ENCODE peak calls at places on chromosomes 2 and 18, in six cellular contexts. H, X, Q, B, U and E are unnamed samples.

GRCh38 chr2:144711546-144712276 is 191.8 kb upstream of the ZEB2 start:
- DNase-seq in H (no peak), X (no peak), Q (no peak), B (no peak), U (no peak), E (no peak)

GRCh38 chr18:2846638-2847340 is at the start of gene EMILIN2:
- DNase-seq in H (peak), X (peak), Q (peak), B (no peak), U (no peak), E (peak)

GRCh38 chr2:152254486-152254885 is 78.9 kb upstream of the STAM2 start:
- DNase-seq in H (no peak), X (no peak), Q (no peak), B (no peak), U (no peak), E (no peak)

GRCh38 chr2:175049671-175050070 is 44.5 kb upstream of the CHN1 start:
- DNase-seq in H (no peak), X (no peak), Q (peak), B (no peak), U (no peak), E (no peak)

GRCh38 chr2:17719562-17720371 is 33.8 kb downstream of the SMC6 start:
- DNase-seq in H (peak), X (peak), Q (peak), B (peak), U (peak), E (peak)

GRCh38 chr18:45255142-45255890 is 360.0 kb upstream of the SLC14A2 start:
- DNase-seq in H (peak), X (peak), Q (peak), B (peak), U (no peak), E (peak)

GRCh38 chr2:136048886-136049832 is 63.7 kb upstream of the DARS1 start:
- DNase-seq in H (no peak), X (no peak), Q (no peak), B (no peak), U (no peak), E (no peak)

GRCh38 chr18:56995579-56996194 is 151.2 kb upstream of the BOD1L2 start:
- DNase-seq in H (peak), X (peak), Q (no peak), B (no peak), U (no peak), E (peak)

GRCh38 chr18:13558790-13559189 is 167.6 kb downstream of the FAM210A start:
- DNase-seq in H (no peak), X (no peak), Q (no peak), B (no peak), U (no peak), E (no peak)

GRCh38 chr2:218582085-218582484 is 13.4 kb downstream of the CNOT9 start:
- DNase-seq in H (no peak), X (no peak), Q (peak), B (peak), U (no peak), E (no peak)

GRCh38 chr18:57054891-57055290 is 92.0 kb upstream of the BOD1L2 start:
- DNase-seq in H (no peak), X (no peak), Q (no peak), B (no peak), U (no peak), E (no peak)

GRCh38 chr2:20224716-20225293 is at the start of gene SDC1:
- DNase-seq in H (peak), X (peak), Q (peak), B (peak), U (peak), E (peak)

GRCh38 chr18:40866013-40866644 is 1088.9 kb upstream of the PIK3C3 start:
- DNase-seq in H (peak), X (no peak), Q (peak), B (peak), U (peak), E (no peak)

GRCh38 chr2:180405520-180405919 is 398.4 kb upstream of the CWC22 start:
- DNase-seq in H (no peak), X (no peak), Q (no peak), B (no peak), U (no peak), E (no peak)

GRCh38 chr2:10918661-10919414 is 7.1 kb downstream of the KCNF1 start:
- DNase-seq in H (no peak), X (no peak), Q (no peak), B (no peak), U (no peak), E (no peak)

GRCh38 chr2:55761526-55761925 is 67.9 kb upstream of the PNPT1 start:
- DNase-seq in H (no peak), X (no peak), Q (peak), B (peak), U (no peak), E (no peak)

GRCh38 chr18:68017385-68017784 is 500.9 kb upstream of the DSEL start:
- DNase-seq in H (no peak), X (peak), Q (no peak), B (no peak), U (no peak), E (no peak)

GRCh38 chr2:150528861-150529801 is 41.7 kb upstream of the RND3 start:
- DNase-seq in H (peak), X (peak), Q (peak), B (peak), U (peak), E (peak)

GRCh38 chr2:38074775-38075435 is 1.0 kb downstream of the CYP1B1 start:
- DNase-seq in H (peak), X (peak), Q (peak), B (no peak), U (no peak), E (peak)

GRCh38 chr2:33051586-33052385 is 105.0 kb downstream of the LTBP1 start:
- DNase-seq in H (no peak), X (no peak), Q (peak), B (peak), U (no peak), E (no peak)

GRCh38 chr18:65968605-65969004 is 217.8 kb downstream of the CDH7 start:
- DNase-seq in H (peak), X (peak), Q (no peak), B (no peak), U (no peak), E (peak)

DNA sequence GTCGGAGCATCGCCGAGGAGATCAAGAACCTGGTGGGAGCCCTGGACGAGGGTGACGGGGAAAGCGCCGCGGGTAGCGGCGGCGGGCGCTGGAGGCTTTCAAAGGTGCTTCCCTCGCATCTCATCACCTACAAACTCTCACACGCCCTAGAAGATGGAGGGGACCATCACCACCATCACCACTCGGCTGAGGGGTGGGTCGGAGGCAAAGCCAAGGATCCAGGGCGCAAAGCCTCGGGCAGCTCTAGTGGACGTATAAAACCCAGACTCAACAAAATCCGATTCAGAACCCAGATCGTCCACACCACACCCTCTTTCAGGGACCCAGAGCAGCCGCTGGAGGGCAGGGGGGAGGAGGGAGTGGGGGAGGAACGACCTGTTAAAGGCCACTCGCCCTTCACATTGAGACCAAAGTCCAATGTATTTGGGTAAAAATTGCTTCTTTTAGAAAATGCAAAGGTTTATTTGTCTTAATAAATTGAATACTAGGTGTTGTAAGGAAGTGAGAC is 1.5 kb downstream of the SOWAHC start:
- DNase-seq in H (no peak), X (peak), Q (no peak), B (peak), U (no peak), E (peak)
- TF ChIP-seq EZH2 in H (no peak), X (no peak), Q (no peak), B (no peak), U (no peak), E (peak)

DNA sequence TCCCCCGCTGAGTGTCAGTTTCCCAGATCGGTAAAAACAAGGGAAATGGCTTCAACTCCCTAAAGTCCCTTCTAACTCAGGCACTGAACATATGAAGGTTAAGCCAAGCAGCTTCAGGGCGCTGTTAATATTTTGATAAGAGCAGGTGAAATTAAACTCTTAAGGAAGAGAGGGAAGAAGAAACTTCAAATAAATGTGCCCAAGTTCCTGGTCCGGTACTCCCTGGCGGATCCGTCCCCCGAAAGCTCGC is 564 bp downstream of the TRABD2A start:
- DNase-seq in H (no peak), X (peak), Q (no peak), B (no peak), U (no peak), E (no peak)
- TF ChIP-seq EZH2 in H (no peak), X (no peak), Q (no peak), B (no peak), U (no peak), E (no peak)

GRCh38 chr2:70902067-70902442 is 33.6 kb upstream of the ATP6V1B1 start:
- DNase-seq in H (no peak), X (no peak), Q (no peak), B (no peak), U (no peak), E (no peak)
- TF ChIP-seq EZH2 in H (no peak), X (peak), Q (no peak), B (no peak), U (no peak), E (no peak)

DNA sequence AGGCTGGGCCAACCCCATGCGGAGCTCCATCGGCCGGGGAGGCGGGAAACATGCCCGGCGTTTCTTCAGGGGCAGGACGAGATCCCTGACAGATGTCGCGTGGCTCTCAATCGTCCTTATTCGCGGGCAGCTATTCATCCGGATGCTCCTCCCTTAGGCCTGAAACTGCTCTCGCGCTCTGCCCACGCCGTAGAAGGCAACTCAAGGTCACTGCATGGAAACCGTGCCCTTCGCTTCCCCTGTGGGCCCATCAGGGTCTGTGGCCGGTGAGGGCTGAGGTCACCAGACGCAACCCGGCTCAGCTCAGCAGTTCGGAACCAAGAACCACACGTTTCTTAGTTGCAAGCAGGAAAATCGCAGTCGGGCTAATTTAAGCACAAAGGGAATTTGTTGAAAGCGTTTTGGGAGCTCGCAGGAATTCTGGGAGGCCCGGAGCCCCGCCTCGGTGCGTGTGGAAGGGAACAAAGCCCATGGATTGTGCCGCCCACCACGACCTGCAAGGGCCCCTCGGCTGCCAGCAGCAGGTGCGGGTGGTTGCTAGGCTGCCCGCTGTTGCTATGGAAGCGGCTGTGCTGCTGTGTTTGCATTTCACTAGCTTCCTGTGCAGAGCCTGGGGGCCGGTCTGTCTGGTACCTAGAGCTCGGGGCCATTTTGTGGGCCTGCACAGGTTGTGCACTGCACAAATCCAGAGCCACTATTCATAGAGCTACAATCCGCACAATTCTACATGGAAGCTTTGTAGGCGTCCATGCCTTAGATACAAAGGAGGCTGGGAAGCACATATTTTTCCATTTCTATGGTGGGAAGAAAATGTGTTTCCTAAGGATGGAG is 6.1 kb upstream of the ALLC start:
- DNase-seq in H (peak), X (peak), Q (peak), B (no peak), U (peak), E (peak)
- TF ChIP-seq EZH2 in H (no peak), X (no peak), Q (no peak), B (peak), U (no peak), E (no peak)

DNA sequence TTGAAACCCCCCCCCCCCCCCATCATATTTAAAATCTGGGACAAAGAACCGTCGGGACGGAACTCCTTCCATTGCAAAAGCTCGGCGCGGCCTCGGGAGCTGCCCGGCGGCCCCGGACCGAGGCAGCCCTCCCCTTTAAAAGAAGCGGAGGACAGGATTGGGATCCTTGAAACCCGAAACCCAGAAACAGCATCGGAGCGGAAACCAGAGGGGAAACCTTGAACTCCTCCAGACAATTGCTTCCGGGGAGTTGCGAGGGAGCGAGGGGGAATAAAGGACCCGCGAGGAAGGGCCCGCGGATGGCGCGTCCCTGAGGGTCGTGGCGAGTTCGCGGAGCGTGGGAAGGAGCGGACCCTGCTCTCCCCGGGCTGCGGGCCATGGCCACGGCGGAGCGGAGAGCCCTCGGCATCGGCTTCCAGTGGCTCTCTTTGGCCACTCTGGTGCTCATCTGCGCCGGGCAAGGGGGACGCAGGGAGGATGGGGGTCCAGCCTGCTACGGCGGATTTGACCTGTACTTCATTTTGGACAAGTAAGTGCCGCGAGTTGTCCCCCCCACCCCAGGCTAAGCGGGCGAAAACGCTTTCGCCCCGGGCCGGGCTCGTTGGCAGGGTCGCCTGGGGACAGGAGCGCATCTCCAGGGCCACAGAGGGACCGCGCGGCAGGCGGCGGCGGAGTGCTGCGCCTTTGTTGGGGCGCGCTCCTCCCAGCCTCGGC is at the start of gene ANTXR1:
- DNase-seq in H (peak), X (peak), Q (peak), B (peak), U (peak), E (peak)
- TF ChIP-seq EZH2 in H (no peak), X (no peak), Q (no peak), B (no peak), U (no peak), E (no peak)

DNA sequence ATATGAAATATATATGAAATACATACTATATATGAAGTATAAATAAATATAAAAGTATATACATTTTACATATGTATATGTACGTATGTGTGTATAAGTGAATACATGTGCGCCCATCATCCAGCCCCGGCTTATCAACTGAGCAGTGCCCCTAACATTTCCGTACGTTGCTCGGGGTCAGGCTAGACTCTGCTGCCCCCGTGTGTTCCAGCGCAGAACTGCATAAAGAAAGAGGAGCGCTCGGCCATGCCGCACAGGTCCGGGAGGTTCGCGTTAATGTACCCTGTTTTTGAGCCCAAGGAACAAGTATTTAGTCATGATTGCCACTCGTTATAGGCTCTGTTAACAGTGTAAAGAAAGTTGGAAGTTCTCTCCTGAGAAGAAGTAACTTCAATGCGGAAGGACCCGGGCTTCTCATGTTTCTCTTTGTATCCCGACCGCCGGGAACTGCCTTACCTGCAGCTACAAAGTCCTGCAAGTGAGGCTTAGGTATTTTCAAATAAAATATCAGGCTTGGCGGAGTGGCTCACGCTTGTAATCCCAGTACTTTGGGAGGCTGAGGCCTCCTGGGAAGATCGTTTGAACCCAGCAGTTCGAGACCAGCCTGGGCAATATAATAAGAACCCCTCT is 55.7 kb downstream of the CD8B2 start:
- DNase-seq in H (peak), X (peak), Q (peak), B (peak), U (peak), E (peak)
- TF ChIP-seq EZH2 in H (no peak), X (no peak), Q (no peak), B (no peak), U (no peak), E (no peak)